ENCODE peak calls at places on chromosomes 7 and 10, in six cellular contexts. W is uterus, J is fibroblast of lung, U is astrocyte, H is heart right ventricle, Q is colonic mucosa. B is an unnamed sample.
A peak's percentile ranks its signal among the peaks of the same experiment; 100 is the strongest.

GRCh38 chr7:54904130-54904529 is 114.7 kb upstream of the EGFR start:
- DNase-seq in J (peak; percentile 93), U (peak; percentile 74), Q (no peak), H (no peak), W (peak; percentile 41), B (no peak)

GRCh38 chr7:132161231-132161915 is 414.9 kb downstream of the PLXNA4 start:
- DNase-seq in H (peak; percentile 62), W (no peak), U (peak; percentile 16), Q (no peak), J (no peak), B (peak; percentile 38)

GRCh38 chr7:137882261-137882668 is 35.5 kb upstream of the DGKI start:
- DNase-seq in Q (no peak), H (no peak), U (peak; percentile 100), J (peak; percentile 90), W (peak; percentile 82), B (peak; percentile 52)

GRCh38 chr7:81127991-81128390 is 209.1 kb upstream of the SEMA3C start:
- DNase-seq in H (no peak), Q (no peak), J (no peak), U (peak; percentile 45), W (no peak), B (no peak)

GRCh38 chr10:124935946-124936345 is 6.0 kb upstream of the ZRANB1 start:
- DNase-seq in U (no peak), W (no peak), H (no peak), Q (no peak), J (no peak), B (no peak)

GRCh38 chr10:85535926-85536325 is 830.7 kb downstream of the GRID1 start:
- DNase-seq in W (no peak), H (no peak), J (no peak), U (no peak), Q (no peak), B (no peak)

GRCh38 chr10:21825345-21825744 is 178.2 kb downstream of the DNAJC1 start:
- DNase-seq in Q (no peak), J (no peak), H (no peak), U (no peak), W (no peak), B (no peak)

GRCh38 chr10:51808187-51808586 is 108.8 kb upstream of the CSTF2T start:
- DNase-seq in J (no peak), W (no peak), U (no peak), Q (no peak), H (no peak), B (no peak)

GRCh38 chr10:128125944-128126764 is at the start of gene MKI67:
- DNase-seq in J (peak; percentile 83), H (peak; percentile 86), U (peak; percentile 60), Q (peak; percentile 94), W (peak; percentile 55), B (peak; percentile 84)

GRCh38 chr7:107972075-107972482 is 30.9 kb downstream of the LAMB1 start:
- DNase-seq in Q (no peak), J (peak; percentile 99), U (peak; percentile 64), H (peak; percentile 66), W (peak; percentile 80), B (no peak)

GRCh38 chr10:113895018-113895417 is 40.6 kb downstream of the NHLRC2 start:
- DNase-seq in W (no peak), U (peak; percentile 59), J (peak; percentile 7), Q (no peak), H (no peak), B (no peak)

GRCh38 chr7:36752026-36752735 is 27.9 kb upstream of the AOAH start:
- DNase-seq in H (no peak), W (no peak), Q (no peak), J (no peak), U (no peak), B (no peak)
- H3K27ac ChIP-seq in H (no peak overlapping the region), W (no peak overlapping the region), Q (no peak overlapping the region), J (no peak overlapping the region), U (no peak overlapping the region), B (no peak overlapping the region)

GRCh38 chr7:16502303-16502702 is 24.3 kb upstream of the LRRC72 start:
- DNase-seq in W (no peak), U (no peak), H (no peak), J (no peak), Q (no peak), B (no peak)
- H3K4me1 ChIP-seq in W (no peaks in the 10 kb centered on the region), U (peaks cover 5% of the 10 kb centered on the region), H (no peaks in the 10 kb centered on the region), J (no peaks in the 10 kb centered on the region), Q (no peaks in the 10 kb centered on the region), B (no peaks in the 10 kb centered on the region)

GRCh38 chr7:22864855-22865606 is 42.4 kb upstream of the TOMM7 start:
- DNase-seq in H (no peak), J (no peak), W (no peak), U (no peak), Q (no peak), B (no peak)
- H3K27ac ChIP-seq in H (no peak overlapping the region), J (peak overlapping the region; percentile 92), W (peak overlapping the region; percentile 29), U (peak overlapping the region; percentile 17), Q (no peak overlapping the region), B (peak overlapping the region; percentile 60)

DNA sequence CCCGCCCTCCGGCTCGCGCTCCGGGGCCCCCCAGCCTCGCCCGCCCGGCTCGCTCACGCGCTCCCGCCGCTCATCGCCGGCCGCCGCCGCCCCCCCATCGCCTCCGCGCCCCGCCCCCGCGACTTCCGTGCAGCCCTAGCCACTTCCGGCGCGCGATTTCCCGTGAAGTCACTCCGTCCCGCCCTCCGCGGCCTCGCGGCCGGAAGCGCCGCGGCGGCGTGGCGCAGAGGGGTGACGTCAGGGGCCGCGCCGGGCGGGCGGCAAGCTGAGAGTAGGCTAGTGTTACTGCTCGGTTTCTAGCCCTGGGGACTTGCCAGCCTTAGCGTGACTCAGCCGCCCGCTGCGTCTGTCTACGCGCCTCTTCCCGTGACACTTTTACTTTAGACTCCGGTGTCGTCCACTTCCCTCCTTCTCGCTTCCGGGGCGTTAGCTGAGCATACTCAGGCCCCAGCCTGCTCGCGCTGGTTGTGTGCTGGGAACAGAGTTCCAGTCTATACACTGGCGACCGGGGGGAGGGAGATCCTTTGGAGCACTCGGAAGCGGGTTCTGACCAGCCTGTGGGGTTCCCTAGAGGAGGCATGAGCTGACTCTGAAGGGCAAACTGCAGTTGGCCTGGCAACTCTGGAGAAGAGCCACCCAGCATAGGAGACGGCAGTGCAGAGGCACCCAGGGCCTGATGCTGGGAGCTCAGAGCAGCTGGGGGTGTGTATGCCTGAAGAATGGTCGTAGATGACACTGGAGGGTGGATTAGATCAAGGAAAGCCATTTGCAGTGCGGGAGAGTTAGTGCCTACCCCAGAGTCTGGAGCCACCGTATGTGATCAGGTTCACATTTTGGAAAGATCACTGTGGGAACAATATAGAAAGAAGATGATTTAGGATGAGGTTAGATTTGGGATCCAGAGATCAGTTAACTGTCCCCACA is at the start of gene PURB:
- DNase-seq in W (peak; percentile 93), U (peak; percentile 95), H (peak; percentile 93), Q (peak; percentile 94), J (peak; percentile 97), B (peak; percentile 98)
- H3K4me1 ChIP-seq in W (peaks cover 21% of the 10 kb centered on the region), U (peaks cover 18% of the 10 kb centered on the region), H (peaks cover 39% of the 10 kb centered on the region), Q (peaks cover 20% of the 10 kb centered on the region), J (peaks cover 5% of the 10 kb centered on the region), B (peaks cover 42% of the 10 kb centered on the region)

GRCh38 chr10:104327745-104328635 is 10.3 kb downstream of the ITPRIP start:
- DNase-seq in Q (no peak), W (no peak), U (peak; percentile 87), J (peak; percentile 78), H (peak; percentile 54), B (peak; percentile 66)

GRCh38 chr10:104326991-104327610 is 11.2 kb downstream of the ITPRIP start:
- DNase-seq in H (no peak), J (peak; percentile 8), U (no peak), Q (no peak), W (no peak), B (no peak)

GRCh38 chr10:104329754-104330153 is 8.5 kb downstream of the ITPRIP start:
- DNase-seq in W (peak; percentile 32), H (no peak), Q (no peak), J (peak; percentile 77), U (peak; percentile 87), B (peak; percentile 45)

GRCh38 chr10:104328916-104329710 is 9.2 kb downstream of the ITPRIP start:
- DNase-seq in Q (no peak), W (peak; percentile 88), J (peak; percentile 94), U (peak; percentile 97), H (peak; percentile 77), B (peak; percentile 81)

GRCh38 chr10:104328636-104328915 is 9.7 kb downstream of the ITPRIP start:
- DNase-seq in W (no peak), H (no peak), U (no peak), J (no peak), Q (no peak), B (no peak)
- H3K27ac ChIP-seq in W (peak overlapping the region; percentile 97), H (peak overlapping the region; percentile 95), U (peak overlapping the region; percentile 99), J (peak overlapping the region; percentile 91), Q (peak overlapping the region; percentile 53), B (peak overlapping the region; percentile 83)

GRCh38 chr10:101572785-101573184 is 15.3 kb downstream of the POLL start:
- DNase-seq in U (no peak), J (no peak), Q (no peak), W (no peak), H (no peak), B (no peak)
- H3K4me1 ChIP-seq in U (peaks cover 11% of the 10 kb centered on the region), J (peaks cover 6% of the 10 kb centered on the region), Q (peaks cover 10% of the 10 kb centered on the region), W (no peaks in the 10 kb centered on the region), H (peaks cover 19% of the 10 kb centered on the region), B (no peaks in the 10 kb centered on the region)